ENCODE peak calls at places on chromosomes 16 and 17, in four cellular contexts. P, H, Z and K are unnamed samples.

GRCh38 chr16:52547001-52547833 is at the start of gene TOX3:
- ATAC-seq in P (no peak), H (no peak), Z (no peak), K (no peak)

GRCh38 chr16:61871837-61872777 is 164.1 kb downstream of the CDH8 start:
- ATAC-seq in P (no peak), H (no peak), Z (no peak), K (no peak)

GRCh38 chr17:47670064-47670463 is 20.3 kb downstream of the KPNB1 start:
- ATAC-seq in P (no peak), H (peak; percentile 60), Z (peak; percentile 64), K (peak; percentile 56)

GRCh38 chr17:55089955-55090573 is 121.5 kb downstream of the STXBP4 start:
- ATAC-seq in P (no peak), H (peak; percentile 99), Z (peak; percentile 98), K (peak; percentile 98)

GRCh38 chr17:9050801-9051401 is 29.6 kb downstream of the NTN1 start:
- ATAC-seq in P (peak; percentile 48), H (no peak), Z (no peak), K (no peak)

GRCh38 chr17:83098241-83099085 is 19.1 kb downstream of the METRNL start:
- ATAC-seq in P (no peak), H (no peak), Z (no peak), K (peak; percentile 8)

GRCh38 chr16:82769845-82770244 is 143.1 kb downstream of the CDH13 start:
- ATAC-seq in P (no peak), H (no peak), Z (no peak), K (no peak)

GRCh38 chr17:935485-935884 is 44.1 kb downstream of the NXN start:
- ATAC-seq in P (no peak), H (no peak), Z (no peak), K (no peak)

GRCh38 chr17:78409191-78409621 is 30.8 kb downstream of the PGS1 start:
- ATAC-seq in P (no peak), H (no peak), Z (no peak), K (no peak)

GRCh38 chr17:49748791-49749190 is 15.1 kb downstream of the FAM117A start:
- ATAC-seq in P (no peak), H (peak; percentile 88), Z (peak; percentile 89), K (peak; percentile 90)